ENCODE peak calls at places on chromosomes 4 and X, in five cellular contexts. U is spleen; T is CD8-positive, alpha-beta memory T cell; F is cardiac muscle cell; L is left lung. H is an unnamed sample. For H3K4me1, the result is how much of the 10 kb centered on the place peaks cover.

GRCh38 chr4:108172231-108172779 is 3.6 kb upstream of the LEF1 start:
- DNase-seq in U (no peak), T (no peak), F (peak), L (no peak), H (no peak)

GRCh38 chrX:152968193-152968592 is 25.7 kb downstream of the PNMA5 start:
- DNase-seq in U (no peak), T (no peak), F (no peak), L (no peak), H (no peak)

GRCh38 chr4:150192986-150193385 is 114.7 kb downstream of the DCLK2 start:
- DNase-seq in U (no peak), T (no peak), F (no peak), L (no peak), H (no peak)

GRCh38 chrX:129749069-129749468 is 10.3 kb downstream of the XPNPEP2 start:
- DNase-seq in U (no peak), T (no peak), F (peak), L (no peak), H (no peak)

GRCh38 chrX:115324194-115324593 is 34.7 kb downstream of the LUZP4 start:
- DNase-seq in U (no peak), T (no peak), F (peak), L (peak), H (peak)

GRCh38 chrX:140034916-140035315 is 69.6 kb upstream of the CXorf66 start:
- DNase-seq in U (no peak), T (no peak), F (peak), L (no peak), H (no peak)

GRCh38 chr4:6119507-6120020 is 80.8 kb downstream of the JAKMIP1 start:
- DNase-seq in U (no peak), T (no peak), F (no peak), L (no peak), H (no peak)

GRCh38 chr4:123856689-123857545 is 460.3 kb downstream of the SPRY1 start:
- DNase-seq in U (no peak), T (no peak), F (peak), L (no peak), H (peak)

GRCh38 chr4:150952167-150952845 is 62.8 kb downstream of the LRBA start:
- DNase-seq in U (no peak), T (no peak), F (no peak), L (no peak), H (no peak)

GRCh38 chr4:156858071-156858470 is 113.5 kb downstream of the PDGFC start:
- DNase-seq in U (no peak), T (no peak), F (no peak), L (no peak), H (no peak)

GRCh38 chr4:27079056-27079455 is 218.4 kb downstream of the STIM2 start:
- DNase-seq in U (no peak), T (no peak), F (no peak), L (no peak), H (no peak)

GRCh38 chrX:37716502-37717068 is 31.0 kb downstream of the XK start:
- DNase-seq in U (no peak), T (no peak), F (no peak), L (no peak), H (no peak)

GRCh38 chrX:24485976-24486680 is 21.0 kb downstream of the PDK3 start:
- DNase-seq in U (no peak), T (no peak), F (no peak), L (no peak), H (no peak)

GRCh38 chr4:53015681-53016080 is 153.6 kb downstream of the RASL11B start:
- DNase-seq in U (no peak), T (no peak), F (peak), L (no peak), H (no peak)

GRCh38 chr4:52868138-52868537 is 6.0 kb downstream of the RASL11B start:
- DNase-seq in U (no peak), T (no peak), F (no peak), L (peak), H (no peak)

GRCh38 chr4:91035276-91035675 is 908.1 kb downstream of the CCSER1 start:
- DNase-seq in U (no peak), T (no peak), F (no peak), L (no peak), H (no peak)

GRCh38 chr4:150032541-150032940 is 45.7 kb upstream of the DCLK2 start:
- DNase-seq in U (no peak), T (no peak), F (no peak), L (no peak), H (no peak)

GRCh38 chrX:107571296-107571998 is 56.9 kb upstream of the PRPS1 start:
- DNase-seq in U (no peak), T (no peak), F (peak), L (peak), H (no peak)

GRCh38 chr4:119046263-119046662 is 89.4 kb upstream of the MYOZ2 start:
- DNase-seq in U (no peak), T (no peak), F (no peak), L (peak), H (no peak)

GRCh38 chr4:153509724-153510123 is 43.6 kb downstream of the TMEM131L start:
- DNase-seq in U (no peak), T (no peak), F (no peak), L (no peak), H (no peak)

GRCh38 chr4:63717384-63717783 is 691.9 kb downstream of the TECRL start:
- DNase-seq in U (no peak), T (no peak), F (peak), L (no peak), H (no peak)

GRCh38 chrX:22078117-22078516 is 46.0 kb downstream of the PHEX start:
- DNase-seq in U (no peak), T (no peak), F (no peak), L (no peak), H (no peak)

GRCh38 chr4:90030202-90030601 is 97.0 kb upstream of the CCSER1 start:
- DNase-seq in U (no peak), T (no peak), F (no peak), L (no peak), H (no peak)

GRCh38 chr4:90943311-90943710 is 816.1 kb downstream of the CCSER1 start:
- DNase-seq in U (no peak), T (no peak), F (no peak), L (no peak), H (no peak)

GRCh38 chrX:153900806-153901752 is 3.4 kb upstream of the AVPR2 start:
- DNase-seq in U (peak), T (peak), F (peak), L (peak), H (no peak)

GRCh38 chr4:138300616-138301015 is 58.5 kb upstream of the SLC7A11 start:
- DNase-seq in U (no peak), T (no peak), F (no peak), L (no peak), H (no peak)

GRCh38 chrX:121851033-121851432 is 803.6 kb downstream of the GLUD2 start:
- DNase-seq in U (no peak), T (no peak), F (peak), L (no peak), H (no peak)

GRCh38 chr4:26074672-26075071 is 160.7 kb downstream of the SMIM20 start:
- DNase-seq in U (no peak), T (no peak), F (no peak), L (peak), H (no peak)

GRCh38 chrX:124231454-124231853 is 101.0 kb upstream of the TEX13D start:
- DNase-seq in U (no peak), T (no peak), F (no peak), L (no peak), H (no peak)

GRCh38 chrX:9635368-9635767 is 130.3 kb downstream of the GPR143 start:
- DNase-seq in U (no peak), T (no peak), F (no peak), L (no peak), H (no peak)

GRCh38 chr4:129218897-129219296 is 122.9 kb downstream of the C4orf33 start:
- DNase-seq in U (no peak), T (no peak), F (peak), L (no peak), H (no peak)

GRCh38 chr4:143389543-143390195 is 53.0 kb downstream of the GAB1 start:
- DNase-seq in U (no peak), T (no peak), F (no peak), L (no peak), H (no peak)

GRCh38 chr4:88058295-88058694 is 50.9 kb downstream of the PKD2 start:
- DNase-seq in U (no peak), T (no peak), F (no peak), L (no peak), H (no peak)

DNA sequence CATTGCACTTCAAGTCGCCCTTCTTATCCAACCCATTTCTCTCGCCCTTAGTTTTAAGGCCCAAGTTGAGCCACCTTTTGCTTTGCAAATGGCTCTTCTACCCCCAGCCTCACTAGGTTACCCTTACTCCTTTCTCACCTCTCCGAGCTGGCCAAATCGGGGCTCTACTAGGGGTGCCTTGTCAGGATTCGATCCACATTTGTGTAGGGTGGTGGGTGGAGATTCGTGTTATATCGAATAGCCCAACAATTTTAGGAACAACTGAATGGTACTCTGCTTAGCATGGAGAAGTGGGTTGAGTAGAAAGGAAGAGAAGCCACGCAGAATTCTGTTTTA is 3.5 kb downstream of the SLIT2 start:
- DNase-seq in U (no peak), T (no peak), F (no peak), L (no peak), H (no peak)
- H3K4me1 ChIP-seq in U (under half), T (under half), F (under half), L (under half), H (under half)

DNA sequence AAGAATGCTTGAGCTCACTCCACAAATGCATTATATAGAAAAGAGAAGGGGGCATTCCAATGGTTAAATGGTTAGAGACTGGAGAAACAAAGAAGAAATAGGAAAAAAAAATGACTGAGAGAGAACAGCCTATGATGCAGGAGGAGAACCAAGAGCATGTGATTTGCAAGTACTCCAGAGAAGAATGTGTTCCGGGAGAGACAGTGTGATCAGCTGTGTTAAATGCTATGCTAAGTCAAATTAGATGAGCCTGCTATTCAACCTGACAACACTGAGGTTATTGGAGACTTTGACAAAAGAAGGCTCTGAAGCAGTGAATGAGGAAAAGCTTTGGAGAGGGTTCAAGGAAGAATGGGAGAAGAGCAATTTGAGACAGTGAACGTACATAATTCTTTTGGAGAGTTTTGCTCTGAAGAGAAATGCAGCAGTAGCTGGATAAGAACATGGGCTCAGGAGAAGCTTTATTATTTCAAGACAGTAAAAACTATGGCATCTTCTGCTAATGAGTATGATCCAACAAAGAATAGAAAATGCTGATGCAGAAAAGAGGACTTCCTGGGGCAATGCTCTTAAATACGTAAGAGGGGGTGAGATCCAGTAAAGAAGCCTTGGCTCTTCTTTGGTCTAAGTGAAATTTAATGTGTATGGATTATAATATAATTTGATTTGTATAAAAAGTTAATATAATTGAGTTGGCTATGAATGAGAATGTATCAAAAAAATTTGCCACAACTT is 66.3 kb downstream of the PPP3CA start:
- DNase-seq in U (no peak), T (no peak), F (no peak), L (no peak), H (no peak)
- H3K4me1 ChIP-seq in U (under half), T (under half), F (under half), L (half or more), H (under half)

DNA sequence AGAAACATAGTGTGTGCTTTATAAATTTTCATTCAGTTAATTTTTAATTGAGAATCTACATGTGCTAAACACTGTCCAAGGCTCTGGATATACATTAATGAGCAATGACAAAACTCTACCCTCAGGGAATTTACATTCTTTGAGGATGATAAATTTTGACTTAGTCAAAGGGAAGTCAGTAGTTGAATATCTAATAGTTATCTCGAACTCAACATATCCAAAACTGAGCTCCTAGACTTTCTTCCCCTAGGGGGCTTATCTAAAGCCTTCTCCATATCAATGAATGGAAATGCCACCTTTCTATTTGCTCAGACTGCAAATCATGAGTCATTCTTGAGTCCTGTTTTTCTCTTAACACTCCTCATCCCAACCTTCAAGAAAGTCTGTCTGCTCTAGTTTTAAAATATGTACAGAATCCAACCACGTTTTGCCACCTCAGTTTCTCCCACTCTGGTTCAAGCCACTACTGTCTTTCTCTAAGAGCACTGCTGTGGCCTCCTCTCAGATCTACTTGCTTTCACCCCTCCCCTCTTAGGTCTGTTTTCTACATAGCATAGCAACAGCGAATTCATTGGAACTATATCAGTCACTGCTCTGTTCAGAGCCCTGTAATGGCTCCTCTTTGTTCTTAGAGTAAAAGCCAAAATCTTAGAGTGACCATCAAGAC is 9.5 kb downstream of the PARM1 start:
- DNase-seq in U (no peak), T (no peak), F (no peak), L (no peak), H (no peak)
- H3K4me1 ChIP-seq in U (under half), T (under half), F (under half), L (under half), H (under half)

DNA sequence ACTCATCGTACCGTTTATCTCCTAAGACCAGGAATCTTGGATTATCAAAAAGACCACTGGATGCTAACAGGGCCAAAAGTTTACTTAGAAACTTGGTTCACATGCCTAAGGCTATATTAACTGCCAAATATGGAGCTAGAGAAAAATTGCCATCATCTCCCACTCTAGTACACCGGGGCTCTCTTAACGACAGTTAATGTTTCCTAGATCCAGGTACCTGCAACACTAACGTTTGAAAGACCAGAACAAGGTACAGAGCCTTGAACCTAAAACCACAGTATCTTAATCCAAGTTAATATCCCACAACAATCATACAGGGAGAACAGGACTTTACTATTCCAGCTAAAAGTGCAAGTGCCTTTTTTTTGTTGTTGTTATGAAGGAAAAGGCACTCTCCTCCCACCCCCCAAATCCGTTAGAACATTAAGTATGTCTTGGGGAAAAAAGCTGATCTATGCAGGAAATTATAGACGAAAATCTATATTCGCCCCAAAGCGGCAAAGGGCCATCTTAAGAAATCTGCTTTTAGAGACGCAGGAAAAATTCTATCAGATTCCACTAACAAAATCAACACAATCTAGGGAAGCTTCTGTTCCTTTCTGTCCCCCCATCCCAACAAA is 1.3 kb downstream of the G3BP2 start:
- DNase-seq in U (no peak), T (no peak), F (peak), L (no peak), H (no peak)
- H3K4me1 ChIP-seq in U (under half), T (half or more), F (under half), L (under half), H (under half)

DNA sequence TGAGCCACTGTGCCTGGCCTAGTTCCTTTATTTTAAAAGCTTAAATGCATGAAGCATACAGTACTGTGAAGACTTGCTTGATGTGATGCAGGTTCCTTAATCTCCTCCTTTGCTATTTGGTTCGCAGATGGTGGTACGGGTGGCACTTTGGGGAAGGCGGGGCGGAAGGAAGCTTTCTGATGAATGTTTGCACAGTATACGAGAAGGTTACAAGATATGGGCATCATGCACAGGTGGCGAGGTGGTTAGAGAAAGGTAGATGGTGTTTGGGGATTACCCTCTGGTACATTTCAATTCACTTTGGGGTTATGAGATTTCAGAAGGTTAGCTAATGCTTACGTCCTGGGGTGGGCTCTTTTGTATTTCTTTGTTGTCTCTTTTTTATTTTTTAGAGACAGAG is 17.2 kb downstream of the RHOH start:
- DNase-seq in U (no peak), T (peak), F (no peak), L (no peak), H (no peak)
- H3K4me1 ChIP-seq in U (under half), T (half or more), F (under half), L (under half), H (under half)

GRCh38 chr4:94488667-94489066 is 36.9 kb downstream of the PDLIM5 start:
- DNase-seq in U (no peak), T (no peak), F (no peak), L (no peak), H (no peak)
- H3K4me1 ChIP-seq in U (under half), T (under half), F (under half), L (under half), H (under half)

GRCh38 chr4:168119100-168119499 is 26.8 kb downstream of the ANXA10 start:
- DNase-seq in U (no peak), T (no peak), F (no peak), L (no peak), H (no peak)

GRCh38 chr4:168124008-168124641 is 31.8 kb downstream of the ANXA10 start:
- DNase-seq in U (no peak), T (no peak), F (no peak), L (no peak), H (no peak)

DNA sequence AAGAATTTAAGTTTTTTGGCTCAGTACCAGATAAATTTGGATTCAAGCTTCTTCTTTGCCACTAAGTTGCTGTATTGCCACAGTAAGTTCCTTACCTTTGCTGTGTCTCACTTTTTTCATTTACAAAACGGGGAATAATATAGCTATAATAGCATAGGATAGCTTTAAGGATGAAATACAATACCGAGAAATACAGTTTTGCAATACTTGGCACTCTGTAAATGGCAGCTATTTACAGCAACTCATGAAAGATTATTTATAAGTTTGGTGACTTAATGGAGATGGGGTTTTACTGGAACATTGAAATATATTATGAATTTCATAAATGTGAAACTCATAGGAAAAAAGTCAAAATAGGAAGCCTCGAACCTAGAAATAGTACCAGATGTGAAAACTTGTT is 27.5 kb downstream of the ANXA10 start:
- DNase-seq in U (no peak), T (no peak), F (peak), L (no peak), H (no peak)
- H3K4me1 ChIP-seq in U (under half), T (under half), F (under half), L (under half), H (under half)

DNA sequence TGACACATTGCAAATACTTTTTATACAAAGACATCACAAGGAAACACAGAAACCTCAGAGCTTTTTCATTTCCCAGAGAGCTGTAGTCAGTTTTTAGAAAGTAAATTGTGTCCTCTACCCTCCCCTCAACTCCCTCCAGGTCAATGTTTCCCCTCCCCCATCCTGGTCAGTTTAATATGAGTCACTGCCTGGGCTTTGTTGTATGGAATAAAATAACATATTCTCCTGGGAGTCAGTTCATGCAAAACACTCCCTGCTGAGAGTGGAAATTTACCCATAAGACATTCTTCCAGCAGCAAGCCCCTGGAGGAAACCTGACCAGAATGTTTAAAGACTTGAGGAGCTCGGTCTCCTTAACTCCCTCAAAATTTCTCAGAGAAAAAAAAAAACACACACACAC is 270.1 kb upstream of the LDB2 start:
- DNase-seq in U (no peak), T (no peak), F (peak), L (no peak), H (no peak)
- H3K4me1 ChIP-seq in U (under half), T (under half), F (under half), L (under half), H (under half)